ENCODE peak calls at places on chromosomes 3 and 15, in eight cellular contexts. B is fibroblast of the aortic adventitia, J is AG10803, W is stomach, O is transverse colon, N is thoracic aorta, G is PC-3, R is spleen. X is an unnamed sample.

GRCh38 chr15:64524778-64525177 is 64.4 kb downstream of the ZNF609 start:
- DNase-seq in J (peak), O (no peak), R (no peak), G (no peak), B (no peak), N (no peak), W (no peak), X (no peak)

GRCh38 chr3:140995881-140996280 is 54.2 kb downstream of the SLC25A36 start:
- DNase-seq in O (no peak), J (peak), N (no peak), B (no peak), W (no peak), G (no peak), R (no peak), X (no peak)

GRCh38 chr3:153539263-153539662 is 377.2 kb downstream of the RAP2B start:
- DNase-seq in B (no peak), G (no peak), R (no peak), W (no peak), J (no peak), N (no peak), O (no peak), X (no peak)

GRCh38 chr3:50245831-50246516 is 10.0 kb downstream of the GNAI2 start:
- DNase-seq in B (peak), W (peak), G (peak), N (peak), O (peak), J (peak), R (peak), X (peak)

GRCh38 chr3:140035856-140036255 is 100.9 kb downstream of the CLSTN2 start:
- DNase-seq in O (no peak), R (no peak), B (no peak), G (no peak), N (no peak), J (no peak), W (no peak), X (no peak)

GRCh38 chr3:87167634-87168456 is 59.3 kb upstream of the CHMP2B start:
- DNase-seq in G (peak), R (no peak), J (peak), N (no peak), W (no peak), B (peak), O (no peak), X (peak)

GRCh38 chr15:72916939-72917338 is 133.4 kb upstream of the ADPGK start:
- DNase-seq in N (no peak), R (no peak), G (peak), B (no peak), W (no peak), O (no peak), J (no peak), X (peak)

GRCh38 chr3:179526989-179527391 is 35.7 kb upstream of the ACTL6A start:
- DNase-seq in W (no peak), O (peak), B (peak), N (no peak), J (peak), R (no peak), G (peak), X (peak)

GRCh38 chr3:71103430-71103881 is 480.1 kb downstream of the FOXP1 start:
- DNase-seq in G (peak), O (peak), B (peak), J (peak), W (peak), R (no peak), N (no peak), X (peak)

GRCh38 chr3:45793482-45794176 is 2.7 kb downstream of the SLC6A20 start:
- DNase-seq in G (peak), N (no peak), B (no peak), R (no peak), J (no peak), O (no peak), W (no peak), X (no peak)

GRCh38 chr3:141306922-141307321 is 61.4 kb upstream of the ZBTB38 start:
- DNase-seq in W (no peak), R (no peak), J (no peak), O (no peak), G (peak), N (no peak), B (no peak), X (no peak)

GRCh38 chr3:61299343-61299742 is 48.1 kb upstream of the FHIT start:
- DNase-seq in O (no peak), B (no peak), W (no peak), G (no peak), J (no peak), N (no peak), R (no peak), X (no peak)

GRCh38 chr3:100796556-100796955 is 87.3 kb downstream of the TFG start:
- DNase-seq in O (no peak), J (peak), R (no peak), W (no peak), B (peak), G (peak), N (no peak), X (peak)
- H3K4me3 ChIP-seq in O (no peak), J (no peak), R (no peak), W (no peak), B (no peak), G (no peak), N (no peak), X (no peak)

GRCh38 chr3:58520403-58520784 is 16.6 kb downstream of the ACOX2 start:
- DNase-seq in O (no peak), N (no peak), W (no peak), J (no peak), R (no peak), G (no peak), B (no peak), X (no peak)

GRCh38 chr3:58519668-58520402 is 17.2 kb downstream of the ACOX2 start:
- DNase-seq in B (no peak), W (no peak), O (no peak), G (no peak), R (no peak), N (no peak), J (no peak), X (no peak)

GRCh38 chr3:58521002-58521670 is 15.9 kb downstream of the ACOX2 start:
- DNase-seq in G (no peak), W (no peak), B (no peak), R (no peak), J (no peak), N (no peak), O (no peak), X (no peak)

GRCh38 chr3:58521917-58522680 is 14.9 kb downstream of the ACOX2 start:
- DNase-seq in J (no peak), B (no peak), O (no peak), G (no peak), N (no peak), R (no peak), W (no peak), X (no peak)

GRCh38 chr3:58518304-58518789 is 18.6 kb downstream of the ACOX2 start:
- DNase-seq in N (no peak), J (no peak), G (no peak), O (no peak), R (no peak), B (no peak), W (no peak), X (no peak)
- TF ChIP-seq CTCF in N (no peak), J (no peak), G (no peak), O (no peak), R (no peak), B (no peak), W (no peak), X (no peak)

DNA sequence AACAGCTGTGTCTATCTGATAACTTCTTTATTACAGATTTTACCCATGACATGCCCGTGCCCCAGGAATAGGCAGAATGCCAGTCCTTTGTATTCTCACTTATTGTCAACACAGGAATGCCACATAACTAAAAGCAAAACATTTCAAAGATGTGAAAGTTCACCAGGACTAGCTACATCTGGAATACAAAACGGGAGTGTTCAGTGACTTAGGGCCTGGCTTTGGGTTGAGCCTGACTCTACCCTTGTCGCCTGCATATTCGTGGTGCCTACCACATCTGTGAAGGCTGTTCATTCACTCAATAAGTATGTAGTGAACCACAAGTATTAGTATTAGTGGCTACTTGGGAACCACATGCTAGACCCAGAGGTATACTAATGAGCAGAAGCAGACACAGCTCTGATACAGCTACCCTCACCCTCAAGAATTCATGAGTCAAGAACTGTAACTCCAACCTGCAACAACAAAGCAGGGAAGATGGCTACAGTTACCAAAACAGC is 2.8 kb downstream of the TNFSF10 start:
- DNase-seq in O (no peak), J (peak), N (no peak), B (peak), G (no peak), W (no peak), R (no peak), X (peak)
- H3K4me3 ChIP-seq in O (peak), J (no peak), N (peak), B (no peak), G (no peak), W (peak), R (peak), X (no peak)

DNA sequence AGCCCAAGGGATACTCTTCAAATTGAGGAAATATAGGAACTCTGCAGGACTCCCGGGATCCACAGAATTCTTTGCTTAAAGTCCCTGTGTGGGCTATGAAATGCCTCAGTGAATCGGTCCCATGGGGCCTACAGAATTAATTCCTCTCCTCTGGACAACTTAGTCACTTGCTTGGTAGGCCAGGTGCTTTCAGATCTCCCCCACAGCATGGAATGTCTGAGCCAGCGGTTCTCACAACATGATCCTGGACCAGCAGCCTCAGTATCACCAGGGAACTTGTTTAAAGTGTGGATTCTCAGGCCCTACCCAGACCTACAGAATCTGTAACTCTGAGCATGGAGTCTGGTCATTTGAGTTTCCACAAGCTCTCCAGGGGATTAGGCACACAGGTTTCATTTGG is 15.2 kb upstream of the PRICKLE2 start:
- DNase-seq in W (no peak), N (no peak), J (no peak), B (no peak), G (no peak), R (no peak), O (no peak), X (peak)
- TF ChIP-seq CTCF in W (no peak), N (no peak), J (no peak), B (no peak), G (no peak), R (no peak), O (no peak), X (no peak)